ENCODE peak calls at places on chromosomes 6 and 20, in nine cellular contexts. G is heart right ventricle, A is Calu3, X is AG04449, I is glutamatergic neuron, B is GM12865, O is heart left ventricle, J is mucosa of descending colon, L is uterus. N is an unnamed sample.

GRCh38 chr20:50358959-50359358 is 151.2 kb upstream of the PTPN1 start:
- DNase-seq in X (no peak), J (no peak), O (no peak), L (no peak), B (no peak), A (no peak), G (no peak), I (no peak), N (no peak)

GRCh38 chr6:151058021-151058733 is 181.6 kb upstream of the AKAP12 start:
- DNase-seq in X (no peak), L (no peak), B (no peak), J (no peak), G (peak; percentile 62), I (no peak), A (no peak), O (no peak), N (peak; percentile 18)

GRCh38 chr20:15902493-15902892 is 670.8 kb downstream of the KIF16B start:
- DNase-seq in J (no peak), B (peak; percentile 42), O (no peak), X (no peak), A (peak; percentile 0), I (peak; percentile 54), L (no peak), G (no peak), N (no peak)

GRCh38 chr6:2127484-2127911 is 117.9 kb downstream of the GMDS start:
- DNase-seq in G (peak; percentile 74), B (peak; percentile 12), L (peak; percentile 33), A (no peak), O (peak; percentile 51), J (no peak), X (no peak), I (no peak), N (no peak)

GRCh38 chr6:166988674-166989201 is 10.5 kb upstream of the CEP43 start:
- DNase-seq in J (no peak), X (no peak), L (no peak), B (no peak), G (no peak), O (no peak), A (no peak), I (no peak), N (no peak)

GRCh38 chr6:16334671-16335070 is 96.3 kb downstream of the GMPR start:
- DNase-seq in O (peak; percentile 68), J (peak; percentile 57), L (peak; percentile 78), A (no peak), B (no peak), X (no peak), G (no peak), I (no peak), N (no peak)

GRCh38 chr20:45861157-45862075 is 4.0 kb downstream of the ZSWIM3 start:
- DNase-seq in L (no peak), B (no peak), G (no peak), A (peak; percentile 30), J (peak; percentile 53), X (no peak), I (no peak), O (no peak), N (no peak)

GRCh38 chr6:50791900-50792508 is 26.7 kb upstream of the TFAP2B start:
- DNase-seq in I (no peak), J (peak; percentile 18), O (no peak), G (no peak), A (peak; percentile 29), L (no peak), X (no peak), B (peak; percentile 37), N (no peak)

GRCh38 chr20:7085448-7085847 is 318.0 kb downstream of the BMP2 start:
- DNase-seq in J (peak; percentile 68), I (no peak), A (peak; percentile 6), G (no peak), B (no peak), X (no peak), L (no peak), O (no peak), N (no peak)

GRCh38 chr20:20079102-20079784 is 26.9 kb downstream of the CFAP61 start:
- DNase-seq in X (no peak), B (no peak), I (no peak), O (no peak), J (peak; percentile 45), L (no peak), G (no peak), A (peak; percentile 1), N (no peak)

GRCh38 chr6:3458706-3459421 is 2.0 kb upstream of the SLC22A23 start:
- DNase-seq in G (no peak), A (no peak), X (no peak), B (no peak), I (no peak), L (no peak), J (no peak), O (no peak), N (no peak)

GRCh38 chr20:17493173-17493572 is 38.0 kb downstream of the BFSP1 start:
- DNase-seq in B (no peak), J (no peak), O (no peak), I (no peak), A (no peak), G (no peak), X (no peak), L (no peak), N (no peak)

GRCh38 chr6:128124713-128125112 is 223.9 kb upstream of the THEMIS start:
- DNase-seq in X (no peak), I (no peak), O (no peak), L (no peak), G (no peak), J (no peak), A (peak; percentile 20), B (no peak), N (no peak)

GRCh38 chr6:81938014-81938761 is 185.7 kb upstream of the TENT5A start:
- DNase-seq in O (no peak), G (no peak), I (no peak), A (peak; percentile 58), B (peak; percentile 17), X (peak; percentile 64), L (no peak), J (peak; percentile 25), N (no peak)

GRCh38 chr6:126123226-126123625 is 136.9 kb downstream of the TRMT11 start:
- DNase-seq in O (no peak), L (no peak), A (no peak), X (no peak), J (no peak), G (no peak), I (no peak), B (no peak), N (no peak)

GRCh38 chr6:111683749-111684267 is 78.1 kb upstream of the TRAF3IP2 start:
- DNase-seq in A (no peak), O (peak; percentile 30), B (no peak), G (no peak), J (no peak), X (peak; percentile 45), I (no peak), L (peak; percentile 58), N (no peak)

GRCh38 chr6:34151321-34152041 is 5.6 kb upstream of the GRM4 start:
- DNase-seq in J (no peak), B (no peak), I (no peak), G (no peak), L (no peak), O (no peak), X (no peak), A (peak; percentile 75), N (peak; percentile 12)
- TF ChIP-seq CTCF in J (no peak), B (no peak), I (no peak), G (no peak), L (no peak), O (no peak), X (no peak), A (peak; percentile 71), N (no peak)

DNA sequence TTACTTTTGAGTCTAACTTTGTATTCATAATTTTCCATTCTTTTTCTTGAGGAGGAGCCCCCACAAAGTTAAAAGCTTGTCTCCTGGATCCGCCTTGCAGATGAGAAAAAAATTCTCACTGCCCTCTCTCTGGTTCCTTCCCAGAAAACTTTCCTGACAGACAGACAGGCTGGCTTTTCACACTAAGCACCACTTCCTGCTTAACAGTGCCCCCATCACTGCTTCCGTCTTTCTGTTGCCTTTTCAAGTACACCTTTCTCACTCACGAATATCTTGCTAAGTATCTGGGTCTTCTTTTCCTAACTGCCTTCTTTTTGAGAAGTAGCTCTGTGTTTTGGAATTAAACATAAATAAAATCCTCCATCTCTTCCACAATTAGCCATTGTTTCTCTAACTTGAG is 19.8 kb upstream of the LMBRD1 start:
- DNase-seq in B (peak; percentile 56), L (no peak), G (no peak), O (no peak), J (peak; percentile 22), I (no peak), A (no peak), X (no peak), N (no peak)
- TF ChIP-seq CTCF in B (no peak), L (no peak), G (no peak), O (no peak), J (no peak), I (no peak), A (no peak), X (no peak), N (no peak)

GRCh38 chr20:48189177-48189576 is 403.9 kb upstream of the SULF2 start:
- DNase-seq in I (no peak), L (no peak), O (no peak), A (peak; percentile 52), J (no peak), X (no peak), G (no peak), B (peak; percentile 25), N (no peak)
- TF ChIP-seq CTCF in I (no peak), L (peak; percentile 16), O (no peak), A (peak; percentile 53), J (no peak), X (peak; percentile 54), G (no peak), B (peak; percentile 30), N (peak; percentile 15)

GRCh38 chr20:36593347-36593746 is 12.2 kb upstream of the RAB5IF start:
- DNase-seq in L (no peak), X (no peak), A (no peak), J (no peak), O (no peak), B (no peak), G (no peak), I (no peak), N (no peak)

GRCh38 chr20:36591281-36591680 is 14.3 kb upstream of the RAB5IF start:
- DNase-seq in B (no peak), X (no peak), A (no peak), L (no peak), J (no peak), G (no peak), I (no peak), O (no peak), N (no peak)

GRCh38 chr20:36587388-36588136 is 14.2 kb downstream of the TGIF2 start:
- DNase-seq in O (no peak), L (no peak), I (no peak), A (no peak), B (peak; percentile 20), G (no peak), X (no peak), J (no peak), N (no peak)

DNA sequence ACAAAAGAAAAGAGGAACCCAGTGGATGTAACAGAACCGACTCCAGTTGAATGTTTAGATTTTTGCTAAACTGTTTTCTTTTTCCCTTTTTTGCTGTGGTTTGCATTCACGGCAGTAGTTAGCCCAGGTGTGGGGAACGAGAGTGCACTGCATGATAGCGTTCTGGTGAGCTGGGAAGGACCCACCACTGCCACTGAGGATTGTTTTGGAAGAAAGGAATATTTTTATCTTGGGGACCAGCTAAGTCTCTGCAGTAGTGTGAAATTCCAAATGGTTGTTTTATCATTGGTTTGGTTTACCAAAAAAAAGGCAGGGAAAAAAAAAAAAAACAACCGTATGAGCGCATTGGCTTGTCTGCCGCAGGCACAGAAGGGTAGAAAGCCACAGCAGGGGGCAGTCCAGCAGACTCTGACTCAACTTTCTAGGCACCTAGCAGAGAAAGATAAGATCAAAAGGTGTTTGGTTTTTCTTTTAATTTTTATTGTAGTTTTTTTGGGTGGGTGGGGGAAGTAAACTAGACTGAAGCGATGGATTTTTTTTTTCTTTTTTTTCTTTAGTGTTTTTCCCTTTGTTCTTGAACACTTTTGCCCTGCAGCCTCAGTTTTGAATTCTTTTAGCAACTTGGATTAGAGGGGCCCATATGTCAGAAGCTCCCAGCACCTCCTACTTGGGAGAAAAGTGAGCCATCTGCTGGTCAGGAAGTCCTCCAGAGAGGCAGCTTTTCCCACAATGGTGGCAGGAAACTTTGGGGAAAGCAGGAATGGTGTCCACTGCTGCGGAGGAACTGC is 13.5 kb upstream of the RAB5IF start:
- DNase-seq in B (no peak), I (no peak), J (peak; percentile 35), X (no peak), G (no peak), L (peak; percentile 33), O (no peak), A (peak; percentile 34), N (no peak)
- TF ChIP-seq CTCF in B (no peak), I (no peak), J (no peak), X (peak; percentile 59), G (peak; percentile 21), L (peak; percentile 47), O (peak; percentile 36), A (peak; percentile 24), N (peak; percentile 48)

N was measured in dorsolateral prefrontal cortex.